ENCODE peak calls at places on chromosomes 4 and X, in ten cellular contexts. One of them, this sample, is unnamed.

GRCh38 chr4:18439306-18439705 is 417.8 kb upstream of the LCORL start:
- DNase-seq in foreskin keratinocyte: no peak
- DNase-seq in CD8-positive, alpha-beta T cell: no peak
- DNase-seq in tibial artery: no peak
- DNase-seq in lower lobe of right lung: no peak
- DNase-seq in ovary: no peak
- DNase-seq in heart left ventricle: no peak
- DNase-seq in esophagus squamous epithelium: no peak
- DNase-seq in HCT116: no peak
- DNase-seq in upper lobe of right lung: no peak
- DNase-seq in this sample: no peak

GRCh38 chr4:100348472-100348871 is 158.2 kb upstream of the DDIT4L start:
- DNase-seq in foreskin keratinocyte: peak
- DNase-seq in CD8-positive, alpha-beta T cell: no peak
- DNase-seq in tibial artery: no peak
- DNase-seq in lower lobe of right lung: no peak
- DNase-seq in ovary: no peak
- DNase-seq in heart left ventricle: no peak
- DNase-seq in esophagus squamous epithelium: no peak
- DNase-seq in HCT116: peak
- DNase-seq in upper lobe of right lung: no peak
- DNase-seq in this sample: no peak

GRCh38 chrX:15686818-15687685 is 22.4 kb upstream of the CLTRN start:
- DNase-seq in foreskin keratinocyte: no peak
- DNase-seq in CD8-positive, alpha-beta T cell: peak
- DNase-seq in tibial artery: peak
- DNase-seq in lower lobe of right lung: no peak
- DNase-seq in ovary: peak
- DNase-seq in heart left ventricle: peak
- DNase-seq in esophagus squamous epithelium: no peak
- DNase-seq in HCT116: peak
- DNase-seq in upper lobe of right lung: no peak
- DNase-seq in this sample: peak

GRCh38 chrX:151680805-151681204 is 14.5 kb upstream of the PRRG3 start:
- DNase-seq in foreskin keratinocyte: peak
- DNase-seq in CD8-positive, alpha-beta T cell: peak
- DNase-seq in tibial artery: no peak
- DNase-seq in lower lobe of right lung: no peak
- DNase-seq in ovary: no peak
- DNase-seq in heart left ventricle: no peak
- DNase-seq in esophagus squamous epithelium: no peak
- DNase-seq in HCT116: peak
- DNase-seq in upper lobe of right lung: no peak
- DNase-seq in this sample: peak

GRCh38 chrX:20067709-20068315 is 48.9 kb downstream of the MAP7D2 start:
- DNase-seq in foreskin keratinocyte: peak
- DNase-seq in CD8-positive, alpha-beta T cell: no peak
- DNase-seq in tibial artery: peak
- DNase-seq in lower lobe of right lung: peak
- DNase-seq in ovary: peak
- DNase-seq in heart left ventricle: peak
- DNase-seq in esophagus squamous epithelium: peak
- DNase-seq in HCT116: peak
- DNase-seq in upper lobe of right lung: peak
- DNase-seq in this sample: no peak

GRCh38 chrX:108736509-108737479 is at the start of gene IRS4:
- DNase-seq in foreskin keratinocyte: no peak
- DNase-seq in CD8-positive, alpha-beta T cell: no peak
- DNase-seq in tibial artery: no peak
- DNase-seq in lower lobe of right lung: peak
- DNase-seq in ovary: peak
- DNase-seq in heart left ventricle: peak
- DNase-seq in esophagus squamous epithelium: no peak
- DNase-seq in HCT116: no peak
- DNase-seq in upper lobe of right lung: no peak
- DNase-seq in this sample: no peak

GRCh38 chrX:22124098-22124497 is 92.0 kb downstream of the PHEX start:
- DNase-seq in foreskin keratinocyte: peak
- DNase-seq in CD8-positive, alpha-beta T cell: no peak
- DNase-seq in tibial artery: peak
- DNase-seq in lower lobe of right lung: no peak
- DNase-seq in ovary: no peak
- DNase-seq in heart left ventricle: no peak
- DNase-seq in esophagus squamous epithelium: no peak
- DNase-seq in HCT116: no peak
- DNase-seq in upper lobe of right lung: no peak
- DNase-seq in this sample: no peak

GRCh38 chr4:40570348-40571077 is 59.2 kb downstream of the RBM47 start:
- DNase-seq in foreskin keratinocyte: no peak
- DNase-seq in CD8-positive, alpha-beta T cell: no peak
- DNase-seq in tibial artery: no peak
- DNase-seq in lower lobe of right lung: no peak
- DNase-seq in ovary: no peak
- DNase-seq in heart left ventricle: no peak
- DNase-seq in esophagus squamous epithelium: no peak
- DNase-seq in HCT116: no peak
- DNase-seq in upper lobe of right lung: no peak
- DNase-seq in this sample: no peak

GRCh38 chr4:26746742-26747351 is 113.8 kb upstream of the STIM2 start:
- DNase-seq in foreskin keratinocyte: no peak
- DNase-seq in CD8-positive, alpha-beta T cell: no peak
- DNase-seq in tibial artery: no peak
- DNase-seq in lower lobe of right lung: no peak
- DNase-seq in ovary: no peak
- DNase-seq in heart left ventricle: no peak
- DNase-seq in esophagus squamous epithelium: no peak
- DNase-seq in HCT116: no peak
- DNase-seq in upper lobe of right lung: no peak
- DNase-seq in this sample: no peak

GRCh38 chrX:257681-258289 is 23.4 kb upstream of the PLCXD1 start:
- DNase-seq in foreskin keratinocyte: no peak
- DNase-seq in CD8-positive, alpha-beta T cell: no peak
- DNase-seq in tibial artery: no peak
- DNase-seq in lower lobe of right lung: peak
- DNase-seq in ovary: no peak
- DNase-seq in heart left ventricle: no peak
- DNase-seq in esophagus squamous epithelium: no peak
- DNase-seq in HCT116: no peak
- DNase-seq in upper lobe of right lung: peak
- DNase-seq in this sample: no peak

GRCh38 chr4:169664615-169665014 is 44.2 kb downstream of the CLCN3 start:
- DNase-seq in foreskin keratinocyte: no peak
- DNase-seq in CD8-positive, alpha-beta T cell: no peak
- DNase-seq in tibial artery: no peak
- DNase-seq in lower lobe of right lung: no peak
- DNase-seq in ovary: no peak
- DNase-seq in heart left ventricle: no peak
- DNase-seq in esophagus squamous epithelium: no peak
- DNase-seq in HCT116: no peak
- DNase-seq in upper lobe of right lung: no peak
- DNase-seq in this sample: no peak

GRCh38 chrX:141468940-141469339 is 115.6 kb downstream of the SPANXA1 start:
- DNase-seq in foreskin keratinocyte: peak
- DNase-seq in CD8-positive, alpha-beta T cell: no peak
- DNase-seq in tibial artery: no peak
- DNase-seq in lower lobe of right lung: no peak
- DNase-seq in ovary: no peak
- DNase-seq in heart left ventricle: no peak
- DNase-seq in esophagus squamous epithelium: no peak
- DNase-seq in HCT116: no peak
- DNase-seq in upper lobe of right lung: no peak
- DNase-seq in this sample: no peak

GRCh38 chr4:6297266-6297815 is 27.7 kb downstream of the WFS1 start:
- DNase-seq in foreskin keratinocyte: no peak
- DNase-seq in CD8-positive, alpha-beta T cell: no peak
- DNase-seq in tibial artery: no peak
- DNase-seq in lower lobe of right lung: no peak
- DNase-seq in ovary: no peak
- DNase-seq in heart left ventricle: no peak
- DNase-seq in esophagus squamous epithelium: no peak
- DNase-seq in HCT116: no peak
- DNase-seq in upper lobe of right lung: no peak
- DNase-seq in this sample: no peak

GRCh38 chr4:154044118-154044517 is 255.2 kb upstream of the SFRP2 start:
- DNase-seq in foreskin keratinocyte: no peak
- DNase-seq in CD8-positive, alpha-beta T cell: no peak
- DNase-seq in tibial artery: no peak
- DNase-seq in lower lobe of right lung: no peak
- DNase-seq in ovary: no peak
- DNase-seq in heart left ventricle: no peak
- DNase-seq in esophagus squamous epithelium: no peak
- DNase-seq in HCT116: no peak
- DNase-seq in upper lobe of right lung: no peak
- DNase-seq in this sample: no peak

GRCh38 chr4:154045086-154045485 is 256.2 kb upstream of the SFRP2 start:
- DNase-seq in foreskin keratinocyte: no peak
- DNase-seq in CD8-positive, alpha-beta T cell: no peak
- DNase-seq in tibial artery: no peak
- DNase-seq in lower lobe of right lung: no peak
- DNase-seq in ovary: no peak
- DNase-seq in heart left ventricle: no peak
- DNase-seq in esophagus squamous epithelium: no peak
- DNase-seq in HCT116: no peak
- DNase-seq in upper lobe of right lung: no peak
- DNase-seq in this sample: no peak

GRCh38 chr4:154049457-154050181 is 260.7 kb upstream of the SFRP2 start:
- DNase-seq in foreskin keratinocyte: no peak
- DNase-seq in CD8-positive, alpha-beta T cell: no peak
- DNase-seq in tibial artery: peak
- DNase-seq in lower lobe of right lung: no peak
- DNase-seq in ovary: no peak
- DNase-seq in heart left ventricle: no peak
- DNase-seq in esophagus squamous epithelium: no peak
- DNase-seq in HCT116: peak
- DNase-seq in upper lobe of right lung: no peak
- DNase-seq in this sample: no peak
- TF ChIP-seq CTCF in foreskin keratinocyte: no peak
- TF ChIP-seq CTCF in CD8-positive, alpha-beta T cell: no peak
- TF ChIP-seq CTCF in tibial artery: no peak
- TF ChIP-seq CTCF in lower lobe of right lung: no peak
- TF ChIP-seq CTCF in ovary: no peak
- TF ChIP-seq CTCF in heart left ventricle: no peak
- TF ChIP-seq CTCF in esophagus squamous epithelium: no peak
- TF ChIP-seq CTCF in HCT116: peak
- TF ChIP-seq CTCF in upper lobe of right lung: peak
- TF ChIP-seq CTCF in this sample: no peak

GRCh38 chrX:24014388-24015018 is 12.5 kb downstream of the KLHL15 start:
- DNase-seq in foreskin keratinocyte: no peak
- DNase-seq in CD8-positive, alpha-beta T cell: no peak
- DNase-seq in tibial artery: no peak
- DNase-seq in lower lobe of right lung: no peak
- DNase-seq in ovary: no peak
- DNase-seq in heart left ventricle: no peak
- DNase-seq in esophagus squamous epithelium: no peak
- DNase-seq in HCT116: no peak
- DNase-seq in upper lobe of right lung: no peak
- DNase-seq in this sample: no peak
- H3K27ac ChIP-seq in foreskin keratinocyte: no peak
- H3K27ac ChIP-seq in CD8-positive, alpha-beta T cell: no peak
- H3K27ac ChIP-seq in tibial artery: no peak
- H3K27ac ChIP-seq in lower lobe of right lung: no peak
- H3K27ac ChIP-seq in ovary: no peak
- H3K27ac ChIP-seq in heart left ventricle: peak
- H3K27ac ChIP-seq in esophagus squamous epithelium: no peak
- H3K27ac ChIP-seq in HCT116: no peak
- H3K27ac ChIP-seq in upper lobe of right lung: no peak
- H3K27ac ChIP-seq in this sample: no peak

GRCh38 chr4:133137571-133137970 is 11.5 kb upstream of the PCDH10 start:
- DNase-seq in foreskin keratinocyte: no peak
- DNase-seq in CD8-positive, alpha-beta T cell: no peak
- DNase-seq in tibial artery: no peak
- DNase-seq in lower lobe of right lung: no peak
- DNase-seq in ovary: no peak
- DNase-seq in heart left ventricle: no peak
- DNase-seq in esophagus squamous epithelium: no peak
- DNase-seq in HCT116: no peak
- DNase-seq in upper lobe of right lung: no peak
- DNase-seq in this sample: no peak
- TF ChIP-seq CTCF in foreskin keratinocyte: peak
- TF ChIP-seq CTCF in CD8-positive, alpha-beta T cell: no peak
- TF ChIP-seq CTCF in tibial artery: no peak
- TF ChIP-seq CTCF in lower lobe of right lung: no peak
- TF ChIP-seq CTCF in ovary: no peak
- TF ChIP-seq CTCF in heart left ventricle: no peak
- TF ChIP-seq CTCF in esophagus squamous epithelium: no peak
- TF ChIP-seq CTCF in HCT116: peak
- TF ChIP-seq CTCF in upper lobe of right lung: no peak
- TF ChIP-seq CTCF in this sample: no peak

GRCh38 chr4:7675612-7676320 is 241.0 kb upstream of the PSAPL1 start:
- DNase-seq in foreskin keratinocyte: no peak
- DNase-seq in CD8-positive, alpha-beta T cell: no peak
- DNase-seq in tibial artery: no peak
- DNase-seq in lower lobe of right lung: peak
- DNase-seq in ovary: no peak
- DNase-seq in heart left ventricle: no peak
- DNase-seq in esophagus squamous epithelium: no peak
- DNase-seq in HCT116: no peak
- DNase-seq in upper lobe of right lung: no peak
- DNase-seq in this sample: no peak

GRCh38 chr4:7672601-7673000 is 237.9 kb upstream of the PSAPL1 start:
- DNase-seq in foreskin keratinocyte: no peak
- DNase-seq in CD8-positive, alpha-beta T cell: no peak
- DNase-seq in tibial artery: no peak
- DNase-seq in lower lobe of right lung: no peak
- DNase-seq in ovary: no peak
- DNase-seq in heart left ventricle: no peak
- DNase-seq in esophagus squamous epithelium: no peak
- DNase-seq in HCT116: no peak
- DNase-seq in upper lobe of right lung: no peak
- DNase-seq in this sample: no peak

GRCh38 chr4:7675136-7675535 is 240.4 kb upstream of the PSAPL1 start:
- DNase-seq in foreskin keratinocyte: no peak
- DNase-seq in CD8-positive, alpha-beta T cell: no peak
- DNase-seq in tibial artery: no peak
- DNase-seq in lower lobe of right lung: peak
- DNase-seq in ovary: no peak
- DNase-seq in heart left ventricle: no peak
- DNase-seq in esophagus squamous epithelium: no peak
- DNase-seq in HCT116: no peak
- DNase-seq in upper lobe of right lung: no peak
- DNase-seq in this sample: no peak

GRCh38 chr4:7674706-7675105 is 240.0 kb upstream of the PSAPL1 start:
- DNase-seq in foreskin keratinocyte: no peak
- DNase-seq in CD8-positive, alpha-beta T cell: no peak
- DNase-seq in tibial artery: no peak
- DNase-seq in lower lobe of right lung: no peak
- DNase-seq in ovary: no peak
- DNase-seq in heart left ventricle: no peak
- DNase-seq in esophagus squamous epithelium: no peak
- DNase-seq in HCT116: no peak
- DNase-seq in upper lobe of right lung: no peak
- DNase-seq in this sample: no peak

GRCh38 chr4:7673111-7673510 is 238.4 kb upstream of the PSAPL1 start:
- DNase-seq in foreskin keratinocyte: no peak
- DNase-seq in CD8-positive, alpha-beta T cell: no peak
- DNase-seq in tibial artery: no peak
- DNase-seq in lower lobe of right lung: no peak
- DNase-seq in ovary: no peak
- DNase-seq in heart left ventricle: no peak
- DNase-seq in esophagus squamous epithelium: no peak
- DNase-seq in HCT116: no peak
- DNase-seq in upper lobe of right lung: no peak
- DNase-seq in this sample: no peak
- H3K27ac ChIP-seq in foreskin keratinocyte: no peak
- H3K27ac ChIP-seq in CD8-positive, alpha-beta T cell: no peak
- H3K27ac ChIP-seq in tibial artery: no peak
- H3K27ac ChIP-seq in lower lobe of right lung: no peak
- H3K27ac ChIP-seq in ovary: no peak
- H3K27ac ChIP-seq in heart left ventricle: no peak
- H3K27ac ChIP-seq in esophagus squamous epithelium: no peak
- H3K27ac ChIP-seq in HCT116: no peak
- H3K27ac ChIP-seq in upper lobe of right lung: no peak
- H3K27ac ChIP-seq in this sample: no peak

GRCh38 chrX:70960728-70961127 is 29.8 kb upstream of the SLC7A3 start:
- DNase-seq in foreskin keratinocyte: no peak
- DNase-seq in CD8-positive, alpha-beta T cell: no peak
- DNase-seq in tibial artery: no peak
- DNase-seq in lower lobe of right lung: no peak
- DNase-seq in ovary: no peak
- DNase-seq in heart left ventricle: no peak
- DNase-seq in esophagus squamous epithelium: no peak
- DNase-seq in HCT116: no peak
- DNase-seq in upper lobe of right lung: no peak
- DNase-seq in this sample: no peak
- TF ChIP-seq CTCF in foreskin keratinocyte: peak
- TF ChIP-seq CTCF in CD8-positive, alpha-beta T cell: no peak
- TF ChIP-seq CTCF in tibial artery: no peak
- TF ChIP-seq CTCF in lower lobe of right lung: no peak
- TF ChIP-seq CTCF in ovary: no peak
- TF ChIP-seq CTCF in heart left ventricle: no peak
- TF ChIP-seq CTCF in esophagus squamous epithelium: no peak
- TF ChIP-seq CTCF in HCT116: peak
- TF ChIP-seq CTCF in upper lobe of right lung: no peak
- TF ChIP-seq CTCF in this sample: no peak

This sample was measured in CD4-positive, alpha-beta T cell.